ENCODE peak calls at places on chromosomes 5 and 9, in six cellular contexts. F is Calu3; V is LHCN-M2; S is CD4-positive, alpha-beta T cell; I is hippocampal formation; Y is AG20443. X is an unnamed sample.
A peak's percentile ranks its signal among the peaks of the same experiment; 100 is the strongest.

GRCh38 chr9:128523199-128523925 is 18.8 kb downstream of the GLE1 start:
- DNase-seq in F (no peak), V (peak; percentile 76), S (no peak), I (no peak), Y (peak; percentile 37), X (peak; percentile 69)

GRCh38 chr9:104506565-104506964 is 2.5 kb downstream of the OR13F1 start:
- DNase-seq in F (no peak), V (no peak), S (no peak), I (no peak), Y (no peak), X (no peak)

GRCh38 chr9:77726814-77727213 is 78.7 kb upstream of the GNA14 start:
- DNase-seq in F (no peak), V (no peak), S (no peak), I (no peak), Y (no peak), X (no peak)

GRCh38 chr5:146523698-146524097 is 7.7 kb upstream of the GPR151 start:
- DNase-seq in F (no peak), V (no peak), S (no peak), I (no peak), Y (no peak), X (no peak)

GRCh38 chr9:116574027-116574679 is 113.0 kb upstream of the TRIM32 start:
- DNase-seq in F (no peak), V (no peak), S (no peak), I (no peak), Y (no peak), X (no peak)

GRCh38 chr5:78888580-78889187 is 96.4 kb downstream of the ARSB start:
- DNase-seq in F (no peak), V (no peak), S (no peak), I (no peak), Y (no peak), X (no peak)

GRCh38 chr5:166781729-166782128 is 1509.7 kb upstream of the WWC1 start:
- DNase-seq in F (no peak), V (peak; percentile 7), S (no peak), I (no peak), Y (no peak), X (peak; percentile 15)

GRCh38 chr9:99876190-99876589 is 30.3 kb upstream of the STX17 start:
- DNase-seq in F (no peak), V (no peak), S (no peak), I (no peak), Y (no peak), X (no peak)

GRCh38 chr9:129242971-129243561 is 65.0 kb upstream of the IER5L start:
- DNase-seq in F (no peak), V (no peak), S (no peak), I (no peak), Y (peak; percentile 73), X (peak; percentile 51)

GRCh38 chr5:126269511-126269910 is 153.7 kb upstream of the GRAMD2B start:
- DNase-seq in F (no peak), V (no peak), S (no peak), I (no peak), Y (no peak), X (no peak)

GRCh38 chr5:151739939-151740335 is 18.5 kb downstream of the ATOX1 start:
- DNase-seq in F (no peak), V (peak; percentile 87), S (no peak), I (no peak), Y (peak; percentile 77), X (peak; percentile 81)

GRCh38 chr9:136521541-136521940 is 24.3 kb downstream of the NOTCH1 start:
- DNase-seq in F (no peak), V (no peak), S (no peak), I (no peak), Y (no peak), X (no peak)

GRCh38 chr9:21770877-21771560 is 31.4 kb upstream of the MTAP start:
- DNase-seq in F (no peak), V (peak; percentile 76), S (no peak), I (no peak), Y (peak; percentile 69), X (peak; percentile 37)

GRCh38 chr9:97749928-97750327 is 52.8 kb upstream of the XPA start:
- DNase-seq in F (no peak), V (no peak), S (no peak), I (no peak), Y (peak; percentile 32), X (no peak)

GRCh38 chr9:123396007-123396511 is 40.1 kb downstream of the CRB2 start:
- DNase-seq in F (no peak), V (no peak), S (no peak), I (no peak), Y (no peak), X (no peak)

GRCh38 chr5:2608391-2608790 is 143.1 kb downstream of the IRX2 start:
- DNase-seq in F (no peak), V (no peak), S (no peak), I (no peak), Y (no peak), X (no peak)

GRCh38 chr5:1666812-1667588 is 132.6 kb downstream of the MRPL36 start:
- DNase-seq in F (peak; percentile 67), V (no peak), S (peak; percentile 34), I (peak; percentile 3), Y (peak; percentile 58), X (no peak)

GRCh38 chr5:143714629-143715028 is 97.3 kb upstream of the HMHB1 start:
- DNase-seq in F (no peak), V (peak; percentile 19), S (no peak), I (no peak), Y (peak; percentile 21), X (no peak)

GRCh38 chr5:109412981-109413402 is 3.2 kb upstream of the PJA2 start:
- DNase-seq in F (no peak), V (no peak), S (no peak), I (peak; percentile 49), Y (no peak), X (peak; percentile 25)

GRCh38 chr5:173550641-173551040 is 65.8 kb downstream of the BOD1 start:
- DNase-seq in F (no peak), V (no peak), S (no peak), I (no peak), Y (no peak), X (no peak)

GRCh38 chr5:133794771-133795391 is 173.5 kb downstream of the C5orf15 start:
- DNase-seq in F (no peak), V (no peak), S (no peak), I (no peak), Y (no peak), X (no peak)

GRCh38 chr5:133821889-133822288 is 146.5 kb downstream of the C5orf15 start:
- DNase-seq in F (no peak), V (no peak), S (no peak), I (no peak), Y (no peak), X (no peak)

GRCh38 chr5:91119265-91119664 is 263.9 kb downstream of the ARRDC3 start:
- DNase-seq in F (no peak), V (no peak), S (no peak), I (no peak), Y (no peak), X (no peak)

GRCh38 chr9:83304686-83305085 is 233.5 kb downstream of the FRMD3 start:
- DNase-seq in F (no peak), V (peak; percentile 32), S (no peak), I (peak; percentile 76), Y (peak; percentile 69), X (peak; percentile 52)

GRCh38 chr5:52638732-52639131 is 149.0 kb upstream of the ITGA1 start:
- DNase-seq in F (no peak), V (no peak), S (no peak), I (no peak), Y (no peak), X (no peak)

GRCh38 chr9:20353931-20354652 is 268.2 kb downstream of the MLLT3 start:
- DNase-seq in F (no peak), V (peak; percentile 75), S (no peak), I (no peak), Y (peak; percentile 33), X (peak; percentile 36)

GRCh38 chr5:150000990-150001659 is 586 bp downstream of the HMGXB3 start:
- DNase-seq in F (peak; percentile 36), V (peak; percentile 35), S (peak; percentile 15), I (no peak), Y (peak; percentile 78), X (peak; percentile 47)

GRCh38 chr5:84249918-84250635 is 134.6 kb downstream of the EDIL3 start:
- DNase-seq in F (no peak), V (peak; percentile 97), S (no peak), I (no peak), Y (peak; percentile 82), X (peak; percentile 93)

GRCh38 chr9:96350866-96351265 is 32.6 kb downstream of the SLC35D2 start:
- DNase-seq in F (no peak), V (no peak), S (no peak), I (peak; percentile 86), Y (no peak), X (no peak)

GRCh38 chr9:112784020-112784788 is 33.6 kb downstream of the SNX30 start:
- DNase-seq in F (no peak), V (peak; percentile 7), S (no peak), I (no peak), Y (no peak), X (peak; percentile 11)

GRCh38 chr5:2936413-2936812 is 184.9 kb upstream of the IRX2 start:
- DNase-seq in F (no peak), V (no peak), S (no peak), I (no peak), Y (no peak), X (no peak)

GRCh38 chr5:16759147-16759800 is 142.5 kb upstream of the RETREG1 start:
- DNase-seq in F (no peak), V (no peak), S (peak; percentile 14), I (no peak), Y (no peak), X (no peak)

GRCh38 chr5:124741711-124742496 is 4.5 kb downstream of the ZNF608 start:
- DNase-seq in F (peak; percentile 65), V (peak; percentile 94), S (no peak), I (no peak), Y (peak; percentile 67), X (peak; percentile 84)

GRCh38 chr5:116887104-116887503 is 312.5 kb upstream of the SEMA6A start:
- DNase-seq in F (no peak), V (no peak), S (no peak), I (no peak), Y (no peak), X (no peak)

GRCh38 chr9:121648172-121648571 is 3.3 kb upstream of the DAB2IP start:
- DNase-seq in F (no peak), V (no peak), S (no peak), I (no peak), Y (no peak), X (no peak)

GRCh38 chr5:157748740-157749461 is 5.4 kb downstream of the LSM11 start:
- DNase-seq in F (no peak), V (peak; percentile 92), S (no peak), I (peak; percentile 26), Y (peak; percentile 77), X (peak; percentile 71)

X was measured in myocyte.